ENCODE peak calls at places on chromosomes 6 and 20, in ten cellular contexts. K is colonic mucosa; O is AG04450; A is CD8-positive, alpha-beta T cell; I is left ventricle myocardium inferior; F is small intestine; P is right cardiac atrium; R is CD4-positive, alpha-beta memory T cell; J is breast epithelium; E is upper lobe of right lung. M is an unnamed sample.

GRCh38 chr6:90304308-90304707 is 7.7 kb upstream of the BACH2 start:
- DNase-seq in J (no peak), F (no peak), A (no peak), E (no peak), O (no peak), R (no peak), K (no peak), I (no peak), P (no peak), M (no peak)

GRCh38 chr6:55636406-55637102 is 57.6 kb upstream of the HMGCLL1 start:
- DNase-seq in K (no peak), E (no peak), F (no peak), P (no peak), I (no peak), O (peak), A (no peak), R (no peak), J (no peak), M (no peak)

GRCh38 chr20:62831361-62831788 is 14.5 kb downstream of the COL9A3 start:
- DNase-seq in K (peak), I (no peak), P (no peak), R (no peak), A (no peak), E (no peak), O (no peak), F (peak), J (no peak), M (no peak)

GRCh38 chr6:163438940-163439335 is 24.4 kb downstream of the QKI start:
- DNase-seq in O (no peak), F (peak), P (peak), E (peak), J (peak), I (peak), R (peak), K (no peak), A (peak), M (peak)

GRCh38 chr6:133688705-133689492 is 200.0 kb upstream of the TCF21 start:
- DNase-seq in E (no peak), J (no peak), R (no peak), I (no peak), A (no peak), O (no peak), F (no peak), P (no peak), K (no peak), M (no peak)

GRCh38 chr6:159151266-159151855 is 17.8 kb upstream of the FNDC1 start:
- DNase-seq in F (peak), O (peak), R (peak), E (no peak), K (peak), J (no peak), I (peak), P (peak), A (peak), M (peak)

GRCh38 chr6:34152806-34153565 is 7.1 kb upstream of the GRM4 start:
- DNase-seq in A (no peak), E (peak), R (no peak), J (no peak), K (no peak), I (no peak), F (no peak), P (no peak), O (no peak), M (no peak)

GRCh38 chr6:38378801-38379200 is 260.9 kb downstream of the BTBD9 start:
- DNase-seq in K (no peak), R (no peak), E (no peak), J (no peak), O (no peak), A (no peak), I (no peak), F (no peak), P (no peak), M (no peak)

GRCh38 chr20:45017281-45017680 is 51.0 kb downstream of the STK4 start:
- DNase-seq in K (no peak), A (no peak), E (no peak), J (no peak), R (no peak), P (no peak), F (no peak), O (no peak), I (no peak), M (no peak)

DNA sequence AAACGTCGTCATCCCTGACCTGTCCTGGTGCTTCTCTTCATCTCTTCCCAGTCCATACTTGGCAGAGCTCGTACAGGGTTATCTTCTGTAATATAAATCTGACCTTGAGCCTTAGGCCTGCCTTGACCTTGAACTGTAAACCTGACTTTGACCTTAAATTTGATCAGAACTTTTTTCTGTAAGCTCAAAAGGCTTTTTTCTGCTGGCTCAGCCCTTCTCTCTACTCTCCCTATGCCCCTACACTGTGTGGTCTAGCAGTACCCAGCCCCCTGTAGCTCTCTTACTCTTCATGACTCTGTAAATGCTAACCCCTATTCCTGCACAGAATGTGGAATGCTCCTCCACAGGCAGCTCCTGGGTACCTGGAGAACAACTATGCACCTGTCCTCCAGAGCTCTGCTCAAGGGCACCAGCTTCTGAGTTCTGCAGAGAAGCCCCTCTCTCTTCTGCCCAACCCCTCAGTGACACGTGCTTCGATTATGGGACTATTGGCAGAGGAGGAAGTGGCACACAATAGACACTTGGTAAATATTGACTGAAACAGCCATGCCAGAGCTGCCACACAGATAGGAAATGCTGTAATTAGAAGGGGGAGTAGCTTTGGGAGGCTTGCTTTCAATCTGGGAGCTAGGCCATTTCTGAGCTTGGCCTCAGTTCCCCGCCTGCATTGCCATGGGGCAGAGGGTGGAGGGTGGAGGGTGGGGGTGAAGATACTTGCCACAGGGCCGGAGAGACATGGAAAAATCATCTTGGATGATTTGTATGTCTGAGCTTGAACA is 15.4 kb downstream of the SNPH start:
- DNase-seq in O (no peak), E (no peak), A (no peak), I (no peak), R (no peak), J (peak), P (no peak), F (peak), K (no peak), M (peak)
- H3K27ac ChIP-seq in O (no peak), E (no peak), A (no peak), I (peak), R (no peak), J (no peak), P (no peak), F (no peak), K (no peak), M (no peak)

DNA sequence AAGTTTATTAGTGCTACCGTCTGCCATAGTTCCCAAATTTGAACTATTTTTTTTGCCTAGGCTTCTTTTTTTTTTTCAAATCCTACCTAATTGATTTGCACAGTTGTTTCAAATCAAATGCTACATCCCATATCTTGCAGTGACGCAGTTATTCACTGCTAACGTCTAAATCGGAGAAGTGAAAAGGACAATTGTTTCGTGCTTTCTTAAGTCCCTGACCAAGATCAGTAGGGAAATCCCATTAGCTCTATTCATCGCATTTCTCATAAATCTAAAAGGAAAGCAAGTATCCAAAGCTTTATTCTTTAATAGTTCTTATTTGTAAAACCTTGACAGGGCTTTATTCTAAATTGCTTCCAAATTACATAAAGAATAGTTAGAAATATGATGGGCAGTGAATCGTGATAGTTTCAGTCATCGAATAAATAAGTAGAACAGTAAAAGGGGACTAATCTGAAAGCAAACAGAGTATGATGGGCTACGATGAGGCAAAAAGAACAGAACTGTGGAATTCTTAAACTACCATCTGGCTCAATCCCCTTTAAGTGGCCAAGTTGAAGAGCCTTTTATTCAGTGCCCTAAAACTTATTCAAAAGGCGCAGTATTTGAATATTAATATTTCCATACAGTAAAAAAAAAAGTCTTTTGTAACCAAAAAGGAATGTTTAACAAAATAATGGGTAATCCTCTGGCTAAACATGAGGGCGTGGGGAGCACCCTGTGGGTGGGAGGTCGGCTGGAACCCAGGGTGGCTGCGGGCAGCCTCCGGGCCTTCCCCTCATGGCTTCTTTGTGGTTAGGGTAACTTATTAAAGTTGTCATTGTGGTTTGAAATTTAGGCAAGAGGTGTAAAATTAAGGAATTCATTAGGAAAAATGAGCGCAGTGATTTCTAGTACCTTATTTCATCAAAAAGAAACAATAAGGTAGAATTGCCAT is 3.0 kb upstream of the ARID1B start:
- DNase-seq in I (no peak), P (no peak), E (no peak), F (no peak), A (no peak), J (no peak), K (no peak), R (no peak), O (no peak), M (no peak)
- H3K4me3 ChIP-seq in I (peak), P (no peak), E (no peak), F (no peak), A (no peak), J (no peak), K (no peak), R (no peak), O (no peak), M (no peak)

GRCh38 chr6:136095961-136096360 is 154.2 kb downstream of the MTFR2 start:
- DNase-seq in O (no peak), I (peak), P (peak), R (no peak), E (no peak), F (no peak), A (no peak), J (no peak), K (no peak), M (no peak)
- H3K27ac ChIP-seq in O (no peak), I (peak), P (no peak), R (no peak), E (peak), F (peak), A (no peak), J (no peak), K (no peak), M (no peak)

GRCh38 chr6:53321701-53322100 is 27.0 kb downstream of the ELOVL5 start:
- DNase-seq in I (no peak), R (no peak), F (no peak), A (no peak), E (no peak), O (no peak), P (no peak), K (no peak), J (no peak), M (no peak)
- H3K4me3 ChIP-seq in I (no peak), R (no peak), F (no peak), A (no peak), E (no peak), O (no peak), P (no peak), K (no peak), J (no peak), M (no peak)

GRCh38 chr6:150004783-150005717 is 20.3 kb downstream of the RAET1L start:
- DNase-seq in I (peak), A (peak), K (peak), P (peak), O (peak), E (peak), R (peak), J (peak), F (peak), M (peak)
- H3K27ac ChIP-seq in I (peak), A (peak), K (no peak), P (no peak), O (no peak), E (no peak), R (peak), J (no peak), F (no peak), M (no peak)

GRCh38 chr6:53044071-53044470 is 21.1 kb upstream of the FBXO9 start:
- DNase-seq in P (peak), J (no peak), A (no peak), F (no peak), O (no peak), K (no peak), E (no peak), R (no peak), I (no peak), M (no peak)

GRCh38 chr6:53044572-53044971 is 20.6 kb upstream of the FBXO9 start:
- DNase-seq in O (no peak), E (no peak), R (no peak), A (no peak), K (no peak), J (no peak), I (no peak), F (no peak), P (no peak), M (no peak)

GRCh38 chr6:53041356-53041755 is 23.8 kb upstream of the FBXO9 start:
- DNase-seq in F (no peak), P (no peak), A (no peak), K (no peak), J (no peak), I (no peak), O (no peak), R (no peak), E (no peak), M (no peak)

GRCh38 chr6:53042112-53042511 is 23.1 kb upstream of the FBXO9 start:
- DNase-seq in P (no peak), R (no peak), K (no peak), I (no peak), O (peak), A (no peak), F (no peak), J (no peak), E (no peak), M (no peak)

DNA sequence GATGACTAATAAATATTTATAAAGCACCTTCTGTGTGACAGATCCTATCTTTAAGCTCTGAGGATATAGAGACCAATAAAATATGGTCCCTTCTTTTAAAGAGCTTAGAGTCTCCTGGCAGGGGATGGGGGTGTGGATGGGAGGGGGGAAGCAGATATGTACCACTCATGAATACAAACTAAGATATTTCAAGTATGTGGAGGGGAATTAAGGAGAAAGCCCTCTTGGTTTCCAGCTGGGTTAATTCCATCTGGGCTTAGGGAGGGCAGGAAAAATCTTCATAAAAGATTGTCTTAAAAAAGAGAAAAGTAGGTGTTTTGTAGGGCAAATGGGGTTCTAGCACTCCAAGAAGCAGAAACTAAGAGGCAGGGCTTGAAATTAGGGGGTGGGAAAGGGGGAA is 21.6 kb upstream of the FBXO9 start:
- DNase-seq in J (no peak), R (no peak), F (no peak), P (no peak), I (no peak), O (no peak), A (no peak), K (no peak), E (no peak), M (no peak)
- H3K4me3 ChIP-seq in J (no peak), R (no peak), F (no peak), P (no peak), I (no peak), O (no peak), A (no peak), K (no peak), E (no peak), M (no peak)

M was measured in aorta.